ENCODE peak calls at places on chromosomes 6 and 20, in seven cellular contexts. B is H1, Y is HepG2, T is HCT116, X is SK-N-SH, I is K562, U is GM12878. Z is an unnamed sample.

GRCh38 chr6:42017021-42017643 is 33.2 kb upstream of the TAF8 start:
- DNase-seq in T (no peak), U (no peak), B (no peak), I (peak), Y (no peak), X (peak), Z (no peak)

GRCh38 chr6:104705095-104705707 is 154.5 kb downstream of the HACE1 start:
- DNase-seq in X (no peak), Y (no peak), U (no peak), T (no peak), B (no peak), I (no peak), Z (peak)

GRCh38 chr6:2155206-2155605 is 90.2 kb downstream of the GMDS start:
- DNase-seq in U (no peak), X (no peak), Y (no peak), B (no peak), T (no peak), I (no peak), Z (no peak)

GRCh38 chr6:81446509-81446908 is 306.0 kb downstream of the TENT5A start:
- DNase-seq in Y (no peak), U (no peak), X (no peak), B (no peak), I (no peak), T (no peak), Z (no peak)

GRCh38 chr20:59580208-59580980 is 23.9 kb upstream of the PHACTR3 start:
- DNase-seq in I (no peak), U (no peak), Y (no peak), T (no peak), X (peak), B (no peak), Z (no peak)

GRCh38 chr6:89254569-89254968 is 37.4 kb upstream of the GABRR1 start:
- DNase-seq in I (no peak), B (no peak), X (no peak), U (no peak), T (no peak), Y (no peak), Z (no peak)

GRCh38 chr6:162857321-162857720 is 129.5 kb downstream of the PACRG start:
- DNase-seq in Y (no peak), I (no peak), T (no peak), X (no peak), U (no peak), B (no peak), Z (no peak)

GRCh38 chr20:16664031-16664430 is 65.8 kb upstream of the SNRPB2 start:
- DNase-seq in X (no peak), U (no peak), T (no peak), Y (no peak), B (no peak), I (no peak), Z (no peak)

GRCh38 chr6:99353126-99353525 is 3.7 kb upstream of the FAXC start:
- DNase-seq in B (no peak), U (no peak), T (no peak), I (no peak), Y (no peak), X (no peak), Z (no peak)

GRCh38 chr20:23497458-23498026 is 6.6 kb downstream of the CST8 start:
- DNase-seq in Y (no peak), X (no peak), I (no peak), T (no peak), U (peak), B (no peak), Z (no peak)

GRCh38 chr6:125102901-125103300 is 50.7 kb upstream of the TPD52L1 start:
- DNase-seq in B (no peak), X (no peak), U (no peak), Y (peak), I (no peak), T (peak), Z (no peak)

GRCh38 chr6:45714795-45715507 is 300.7 kb downstream of the CLIC5 start:
- DNase-seq in I (peak), Y (peak), T (peak), B (peak), U (peak), X (peak), Z (peak)

GRCh38 chr6:161476711-161477110 is 202.8 kb upstream of the AGPAT4 start:
- DNase-seq in T (no peak), U (no peak), I (no peak), B (no peak), X (no peak), Y (no peak), Z (no peak)

GRCh38 chr20:47960769-47961525 is 175.7 kb upstream of the SULF2 start:
- DNase-seq in B (no peak), U (no peak), Y (no peak), I (no peak), X (no peak), T (no peak), Z (no peak)

GRCh38 chr20:1633535-1633934 is 13.7 kb upstream of the SIRPB1 start:
- DNase-seq in X (no peak), Y (peak), U (no peak), T (peak), I (peak), B (no peak), Z (no peak)

GRCh38 chr6:146389740-146390139 is 153.9 kb upstream of the RAB32 start:
- DNase-seq in Y (no peak), T (no peak), X (no peak), U (no peak), I (no peak), B (no peak), Z (no peak)

GRCh38 chr6:118768904-118769325 is 117.5 kb upstream of the CEP85L start:
- DNase-seq in Y (no peak), T (no peak), I (no peak), X (no peak), U (no peak), B (no peak), Z (peak)

GRCh38 chr6:160248538-160248937 is 10.1 kb downstream of the SLC22A2 start:
- DNase-seq in B (no peak), I (no peak), X (no peak), T (no peak), Y (no peak), U (no peak), Z (no peak)

GRCh38 chr20:48162621-48163020 is 377.3 kb upstream of the SULF2 start:
- DNase-seq in X (no peak), B (no peak), I (no peak), T (no peak), U (no peak), Y (no peak), Z (no peak)

GRCh38 chr6:109920911-109921310 is 57.2 kb upstream of the GPR6 start:
- DNase-seq in U (no peak), B (no peak), Y (no peak), X (no peak), I (no peak), T (no peak), Z (no peak)

GRCh38 chr20:50337521-50338466 is 147.2 kb downstream of the CEBPB start:
- DNase-seq in U (no peak), T (no peak), Y (no peak), X (no peak), I (no peak), B (no peak), Z (no peak)

GRCh38 chr6:140537211-140537610 is 1162.8 kb upstream of the CITED2 start:
- DNase-seq in I (no peak), Y (no peak), X (no peak), T (no peak), B (no peak), U (no peak), Z (peak)

GRCh38 chr6:64672651-64673050 is 1034.4 kb downstream of the EYS start:
- DNase-seq in I (no peak), U (no peak), X (no peak), B (no peak), T (no peak), Y (no peak), Z (no peak)

GRCh38 chr6:106913676-106914280 is 60.8 kb downstream of the CD24 start:
- DNase-seq in Y (peak), T (no peak), X (no peak), B (no peak), U (peak), I (no peak), Z (no peak)

GRCh38 chr6:149032318-149032598 is 285.3 kb upstream of the TAB2 start:
- DNase-seq in B (no peak), I (no peak), U (no peak), Y (no peak), X (no peak), T (no peak), Z (no peak)

GRCh38 chr6:5334341-5334740 is 73.0 kb downstream of the FARS2 start:
- DNase-seq in U (no peak), I (no peak), B (no peak), X (no peak), T (no peak), Y (no peak), Z (no peak)

GRCh38 chr6:106026748-106027147 is 59.4 kb upstream of the PRDM1 start:
- DNase-seq in X (no peak), B (no peak), U (peak), Y (no peak), T (no peak), I (no peak), Z (no peak)

GRCh38 chr6:15017251-15017650 is 228.6 kb upstream of the JARID2 start:
- DNase-seq in Y (no peak), I (peak), T (no peak), B (peak), U (no peak), X (no peak), Z (no peak)

GRCh38 chr6:3136361-3136760 is 17.9 kb downstream of the BPHL start:
- DNase-seq in I (no peak), Y (no peak), U (no peak), X (no peak), B (no peak), T (no peak), Z (no peak)

GRCh38 chr6:117549606-117550005 is 52.7 kb downstream of the GOPC start:
- DNase-seq in T (no peak), X (no peak), U (no peak), Y (no peak), I (no peak), B (no peak), Z (no peak)

GRCh38 chr20:29878281-29878741 is 1379.2 kb upstream of the DEFB115 start:
- DNase-seq in I (no peak), T (no peak), U (no peak), B (no peak), Y (peak), X (peak), Z (peak)

GRCh38 chr6:113209315-113209714 is 647.8 kb upstream of the MARCKS start:
- DNase-seq in X (no peak), T (no peak), U (no peak), B (no peak), Y (no peak), I (no peak), Z (no peak)
- TF ChIP-seq JUND in X (no peak), T (no peak), U (no peak), B (no peak), Y (no peak), I (no peak), Z (no peak)

GRCh38 chr6:63418741-63419140 is 99.0 kb upstream of the LGSN start:
- DNase-seq in Y (peak), X (no peak), B (no peak), I (no peak), T (no peak), U (no peak), Z (no peak)
- TF ChIP-seq JUND in Y (no peak), X (no peak), B (no peak), I (no peak), T (no peak), U (no peak), Z (no peak)

GRCh38 chr20:56440346-56441007 is 27.9 kb upstream of the RTF2 start:
- DNase-seq in X (no peak), I (no peak), Y (no peak), U (peak), T (no peak), B (no peak), Z (no peak)
- TF ChIP-seq JUND in X (no peak), I (no peak), Y (no peak), U (no peak), T (no peak), B (no peak), Z (no peak)

GRCh38 chr20:8200220-8200619 is 68.2 kb downstream of the PLCB1 start:
- DNase-seq in T (no peak), X (no peak), B (no peak), U (no peak), I (no peak), Y (no peak), Z (no peak)

GRCh38 chr20:8203366-8203765 is 71.3 kb downstream of the PLCB1 start:
- DNase-seq in T (no peak), X (no peak), Y (no peak), U (no peak), I (no peak), B (no peak), Z (no peak)

GRCh38 chr20:8210749-8211148 is 78.7 kb downstream of the PLCB1 start:
- DNase-seq in U (no peak), X (no peak), I (no peak), Y (no peak), B (no peak), T (no peak), Z (no peak)

GRCh38 chr20:8209061-8209460 is 77.0 kb downstream of the PLCB1 start:
- DNase-seq in X (no peak), U (peak), T (no peak), B (no peak), Y (no peak), I (no peak), Z (no peak)

DNA sequence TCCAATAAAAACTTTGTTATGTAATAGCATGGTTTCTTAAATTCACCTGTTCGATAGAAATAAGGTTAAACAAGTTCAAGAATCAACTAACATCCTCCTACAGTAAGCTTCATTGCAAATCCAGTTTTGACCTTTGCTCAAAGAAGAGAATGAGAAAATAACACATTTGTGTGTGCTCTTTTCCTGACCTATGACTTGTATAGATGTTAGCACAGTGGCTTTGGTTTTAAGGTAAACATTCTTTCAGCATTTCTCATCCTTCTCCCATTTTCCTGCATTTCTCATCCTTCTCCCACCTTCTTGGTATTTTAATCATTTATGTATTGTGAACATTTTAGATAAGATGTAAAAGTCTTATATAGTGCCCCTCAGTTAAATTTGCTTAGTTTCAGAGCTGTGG is 73.9 kb downstream of the PLCB1 start:
- DNase-seq in Y (peak), T (no peak), I (no peak), U (no peak), B (no peak), X (no peak), Z (peak)
- TF ChIP-seq JUND in Y (peak), T (no peak), I (no peak), U (no peak), B (no peak), X (no peak), Z (no peak)

DNA sequence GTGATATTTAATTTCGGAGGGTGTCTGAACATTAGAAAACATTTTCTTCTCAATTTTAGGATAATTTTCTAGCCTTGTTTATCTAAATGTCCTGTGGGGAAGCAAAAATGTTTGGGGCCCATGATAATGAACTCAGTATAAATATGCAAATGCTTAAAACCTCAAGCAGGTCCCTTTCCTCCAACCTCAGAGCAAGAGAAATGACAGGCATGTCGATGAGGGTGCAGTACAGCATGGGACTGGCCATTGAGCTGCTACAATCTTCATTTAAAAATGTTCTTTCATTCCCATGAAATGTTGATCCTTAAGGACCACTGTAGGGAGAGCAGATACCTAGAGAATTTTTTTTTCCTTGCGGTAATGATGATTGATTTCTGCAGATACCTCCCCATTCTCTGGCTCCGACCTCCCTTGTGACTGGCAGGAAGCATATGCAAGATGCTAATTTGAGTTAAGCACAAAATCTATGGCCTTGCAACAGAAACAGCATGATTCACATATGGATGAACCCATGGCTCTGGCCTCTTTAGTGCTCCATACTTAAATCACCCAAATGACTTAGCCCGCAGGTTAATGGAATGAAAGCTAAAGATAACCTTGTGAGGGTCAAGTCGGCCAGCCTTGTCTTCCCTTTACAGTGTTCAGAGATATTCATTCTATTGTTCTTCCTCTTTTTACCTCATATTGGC is 243.4 kb downstream of the SOX4 start:
- DNase-seq in X (peak), I (no peak), T (no peak), Y (no peak), U (no peak), B (no peak), Z (no peak)
- TF ChIP-seq JUND in X (no peak), I (no peak), T (no peak), Y (no peak), U (no peak), B (no peak), Z (no peak)

GRCh38 chr6:20919677-20920385 is 385.6 kb downstream of the CDKAL1 start:
- DNase-seq in I (no peak), B (no peak), U (peak), Y (no peak), T (no peak), X (no peak), Z (no peak)

GRCh38 chr6:20922743-20923142 is 388.5 kb downstream of the CDKAL1 start:
- DNase-seq in Y (no peak), I (no peak), B (no peak), U (no peak), T (no peak), X (no peak), Z (no peak)

GRCh38 chr6:20924911-20925543 is 390.8 kb downstream of the CDKAL1 start:
- DNase-seq in I (no peak), B (no peak), T (no peak), Y (no peak), U (no peak), X (no peak), Z (no peak)

GRCh38 chr6:20918868-20919267 is 384.6 kb downstream of the CDKAL1 start:
- DNase-seq in I (no peak), T (no peak), B (no peak), Y (no peak), U (no peak), X (no peak), Z (no peak)

GRCh38 chr6:20921533-20921932 is 387.3 kb downstream of the CDKAL1 start:
- DNase-seq in U (no peak), Y (no peak), X (no peak), I (no peak), T (no peak), B (no peak), Z (no peak)
- TF ChIP-seq JUND in U (no peak), Y (no peak), X (no peak), I (no peak), T (no peak), B (no peak), Z (no peak)

DNA sequence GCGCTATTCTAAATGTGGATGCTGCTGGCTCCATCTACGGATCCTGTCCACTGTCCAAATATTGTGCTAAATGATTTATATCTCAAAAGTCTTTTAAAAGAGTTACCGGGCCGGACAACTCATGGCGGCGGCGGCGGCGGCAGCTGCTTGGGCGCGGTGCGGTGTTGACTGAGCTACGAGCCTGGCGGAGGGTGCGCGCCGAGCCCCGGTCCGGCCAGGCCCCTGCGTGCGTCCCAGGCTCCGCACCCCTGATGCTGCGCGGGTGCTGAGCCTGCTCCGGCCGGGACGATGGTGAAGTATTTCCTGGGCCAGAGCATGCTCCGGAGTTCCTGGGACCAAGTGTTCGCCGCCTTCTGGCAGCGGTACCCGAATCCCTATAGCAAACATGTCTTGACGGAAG is 303.4 kb downstream of the CENPW start:
- DNase-seq in Y (no peak), T (no peak), U (no peak), I (no peak), B (no peak), X (peak), Z (no peak)
- TF ChIP-seq JUND in Y (no peak), T (no peak), U (no peak), I (no peak), B (no peak), X (no peak), Z (no peak)

Z was measured in T47D.